ENCODE peak calls at places on chromosomes 16 and 17, in four cellular contexts. U, Q, T and D are unnamed samples.

GRCh38 chr16:63612462-63613227 is 1509.2 kb downstream of the CDH11 start:
- DNase-seq in T (no peak), U (no peak), Q (no peak), D (no peak)

GRCh38 chr17:16906670-16907069 is 65.2 kb downstream of the TNFRSF13B start:
- DNase-seq in Q (no peak), U (no peak), T (no peak), D (no peak)

GRCh38 chr16:27123795-27124194 is 57.1 kb downstream of the C16orf82 start:
- DNase-seq in Q (no peak), T (no peak), U (no peak), D (no peak)

GRCh38 chr16:56300901-56301351 is 109.6 kb downstream of the GNAO1 start:
- DNase-seq in U (no peak), Q (no peak), T (no peak), D (no peak)

GRCh38 chr16:66842765-66843164 is 1.4 kb upstream of the CA7 start:
- DNase-seq in U (no peak), Q (no peak), T (no peak), D (no peak)

GRCh38 chr17:4449736-4450135 is 16.0 kb downstream of the SPNS3 start:
- DNase-seq in Q (no peak), T (no peak), U (no peak), D (no peak)

GRCh38 chr17:3983945-3984484 is 19.8 kb upstream of the ATP2A3 start:
- DNase-seq in Q (no peak), T (no peak), U (no peak), D (peak)

GRCh38 chr17:81044764-81045589 is 10.0 kb downstream of the BAIAP2 start:
- DNase-seq in T (no peak), U (no peak), Q (peak), D (no peak)

GRCh38 chr17:80584171-80584905 is 39.7 kb downstream of the RPTOR start:
- DNase-seq in U (no peak), Q (no peak), T (no peak), D (no peak)

GRCh38 chr17:65039349-65039988 is 17.1 kb downstream of the GNA13 start:
- DNase-seq in T (peak), Q (no peak), U (no peak), D (no peak)

GRCh38 chr17:73645050-73645871 is 1.0 kb upstream of the SDK2 start:
- DNase-seq in U (no peak), T (peak), Q (no peak), D (peak)

GRCh38 chr17:76540381-76541300 is 797 bp downstream of the PRCD start:
- DNase-seq in U (no peak), Q (peak), T (no peak), D (peak)

GRCh38 chr17:3529817-3530741 is 27.5 kb downstream of the TRPV3 start:
- DNase-seq in T (no peak), U (no peak), Q (peak), D (no peak)

GRCh38 chr16:9042533-9042932 is 48.9 kb upstream of the HAPSTR1 start:
- DNase-seq in Q (no peak), T (no peak), U (no peak), D (no peak)

GRCh38 chr17:7019839-7020519 is 2.9 kb upstream of the BCL6B start:
- DNase-seq in T (no peak), Q (peak), U (no peak), D (no peak)

GRCh38 chr17:7021993-7022778 is 664 bp upstream of the BCL6B start:
- DNase-seq in U (no peak), T (peak), Q (peak), D (peak)

GRCh38 chr17:7019406-7019805 is 3.4 kb upstream of the BCL6B start:
- DNase-seq in T (no peak), Q (no peak), U (no peak), D (no peak)

GRCh38 chr17:7022791-7023571 is at the start of gene BCL6B:
- DNase-seq in Q (no peak), T (no peak), U (no peak), D (no peak)

DNA sequence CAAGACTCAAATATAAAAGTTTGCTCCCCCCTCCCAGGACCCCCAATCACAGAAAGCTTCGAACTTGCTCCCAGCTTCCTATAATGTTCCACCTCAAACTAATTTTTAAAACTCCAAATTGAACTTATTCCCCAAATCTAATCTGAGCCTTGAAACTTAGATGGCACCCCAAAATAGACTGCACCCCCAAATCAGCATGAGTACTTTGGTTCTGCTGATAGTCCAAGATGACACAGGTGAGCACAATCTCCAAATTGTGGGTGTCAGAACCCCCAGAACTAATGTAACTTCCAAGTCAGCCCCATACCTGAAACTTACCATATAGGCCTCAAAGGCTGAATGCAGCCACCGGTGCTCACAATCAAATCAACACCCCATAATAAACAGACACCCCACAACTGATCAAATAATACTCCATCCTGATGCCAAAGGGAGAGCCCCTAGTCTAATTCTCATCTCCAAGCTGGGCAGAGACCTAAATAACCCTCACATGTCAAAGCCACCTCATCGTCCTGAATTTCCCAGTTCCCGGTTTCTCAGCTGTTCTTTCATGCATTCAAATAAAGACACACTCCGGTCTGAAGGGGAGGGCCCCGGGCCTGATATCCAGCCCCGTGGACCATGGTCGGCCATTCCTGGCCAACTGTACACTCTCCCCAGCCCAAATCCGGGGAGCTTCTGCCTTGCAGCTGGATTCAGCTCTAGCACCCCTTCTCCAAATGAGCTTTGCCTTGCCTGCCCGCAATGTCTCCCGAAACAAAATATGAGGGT is 1.8 kb upstream of the BCL6B start:
- DNase-seq in T (no peak), Q (no peak), U (no peak), D (no peak)
- H3K27ac ChIP-seq in T (no peak), Q (peak), U (peak), D (no peak)

GRCh38 chr16:85151079-85151602 is 38.9 kb upstream of the CIBAR2 start:
- DNase-seq in U (no peak), Q (no peak), T (no peak), D (no peak)
- H3K27ac ChIP-seq in U (peak), Q (peak), T (no peak), D (no peak)

DNA sequence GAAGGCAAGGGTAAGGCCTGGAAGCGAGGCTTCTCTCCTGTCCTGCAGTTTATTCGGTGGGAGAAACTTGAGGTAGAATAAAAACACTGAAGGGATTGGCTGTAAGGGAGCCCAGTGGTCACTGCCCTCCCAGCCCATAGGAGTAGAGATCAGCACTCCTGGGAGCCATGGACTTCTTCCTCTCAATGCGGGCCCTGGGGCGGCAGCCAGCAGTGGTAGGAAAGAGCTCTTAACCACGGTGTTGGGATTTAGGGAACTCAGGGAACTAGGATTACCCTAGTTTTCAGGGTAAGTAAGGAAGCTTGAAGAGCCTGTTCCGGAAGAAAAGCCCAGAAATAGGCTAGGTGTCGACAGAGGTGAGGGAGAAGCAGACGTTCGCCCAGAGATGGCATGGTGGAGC is 23.8 kb upstream of the NAGLU start:
- DNase-seq in Q (no peak), T (no peak), U (no peak), D (no peak)
- H3K27ac ChIP-seq in Q (peak), T (no peak), U (no peak), D (no peak)

GRCh38 chr16:81419806-81420205 is 24.8 kb upstream of the CMIP start:
- DNase-seq in U (no peak), Q (no peak), T (no peak), D (no peak)

GRCh38 chr16:81417210-81417609 is 27.4 kb upstream of the CMIP start:
- DNase-seq in Q (no peak), U (no peak), T (no peak), D (no peak)

GRCh38 chr16:81421126-81421525 is 23.5 kb upstream of the CMIP start:
- DNase-seq in Q (no peak), T (no peak), U (no peak), D (no peak)

GRCh38 chr16:81424761-81425160 is 19.8 kb upstream of the CMIP start:
- DNase-seq in U (no peak), Q (no peak), T (no peak), D (peak)

GRCh38 chr16:81421536-81421935 is 23.1 kb upstream of the CMIP start:
- DNase-seq in U (no peak), Q (no peak), T (no peak), D (no peak)
- H3K27ac ChIP-seq in U (no peak), Q (no peak), T (no peak), D (no peak)

GRCh38 chr16:57645691-57646387 is 17.4 kb downstream of the ADGRG1 start:
- DNase-seq in T (no peak), U (no peak), Q (peak), D (no peak)

GRCh38 chr16:57642368-57643135 is 14.1 kb downstream of the ADGRG1 start:
- DNase-seq in Q (no peak), U (no peak), T (no peak), D (no peak)

GRCh38 chr16:57643902-57644301 is 15.5 kb downstream of the ADGRG1 start:
- DNase-seq in T (no peak), Q (no peak), U (no peak), D (peak)

GRCh38 chr16:57643166-57643813 is 14.9 kb downstream of the ADGRG1 start:
- DNase-seq in Q (no peak), T (no peak), U (no peak), D (no peak)

GRCh38 chr16:57644383-57645014 is 16.1 kb downstream of the ADGRG1 start:
- DNase-seq in U (no peak), T (no peak), Q (no peak), D (no peak)
- H3K27ac ChIP-seq in U (no peak), T (no peak), Q (no peak), D (peak)

GRCh38 chr16:30768583-30769181 is 6.6 kb downstream of the RNF40 start:
- DNase-seq in U (no peak), Q (no peak), T (no peak), D (no peak)

GRCh38 chr16:30774367-30775130 is 12.4 kb downstream of the RNF40 start:
- DNase-seq in Q (no peak), T (no peak), U (no peak), D (no peak)

GRCh38 chr16:30769379-30770089 is 7.4 kb downstream of the RNF40 start:
- DNase-seq in T (no peak), U (no peak), Q (no peak), D (no peak)

GRCh38 chr16:30773826-30774225 is 11.7 kb downstream of the RNF40 start:
- DNase-seq in Q (no peak), U (no peak), T (no peak), D (no peak)

DNA sequence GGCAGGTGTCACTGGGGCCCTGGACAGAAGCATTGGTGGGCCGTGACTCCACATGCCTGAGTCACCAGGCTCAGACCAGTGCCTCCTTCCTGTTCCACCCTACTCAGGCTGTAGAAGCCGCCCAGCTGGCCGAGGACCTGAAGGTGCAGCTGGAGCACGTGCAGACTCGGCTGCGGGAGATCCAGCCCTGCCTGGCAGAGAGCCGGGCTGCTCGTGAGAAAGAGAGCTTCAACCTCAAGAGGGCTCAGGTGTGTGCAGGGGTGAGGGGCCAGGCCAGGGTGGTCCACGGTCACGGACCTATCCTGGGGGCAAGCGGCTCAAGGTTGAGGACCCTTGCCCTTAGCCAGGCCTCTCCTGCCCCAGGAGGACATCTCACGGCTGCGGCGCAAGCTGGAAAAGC is 9.6 kb downstream of the RNF40 start:
- DNase-seq in T (no peak), Q (no peak), U (no peak), D (no peak)
- H3K27ac ChIP-seq in T (no peak), Q (no peak), U (no peak), D (no peak)

GRCh38 chr17:49691086-49691676 is 13.3 kb upstream of the SPOP start:
- DNase-seq in T (no peak), Q (peak), U (no peak), D (no peak)

GRCh38 chr17:49690256-49690655 is 12.4 kb upstream of the SPOP start:
- DNase-seq in U (no peak), Q (no peak), T (no peak), D (no peak)

GRCh38 chr17:49692751-49693150 is 14.9 kb upstream of the SPOP start:
- DNase-seq in Q (no peak), T (no peak), U (no peak), D (no peak)

GRCh38 chr17:49694847-49695697 is 12.7 kb downstream of the SLC35B1 start:
- DNase-seq in U (no peak), T (peak), Q (no peak), D (peak)

GRCh38 chr17:49691677-49692191 is 13.8 kb upstream of the SPOP start:
- DNase-seq in U (no peak), T (no peak), Q (no peak), D (no peak)
- H3K27ac ChIP-seq in U (no peak), T (peak), Q (peak), D (no peak)